ENCODE peak calls at places on chromosomes 12 and 14, in five cellular contexts. U is AG04449; N is NCI-H2081; M is amniotic epithelial cell; S is CD4-positive, alpha-beta memory T cell. C is an unnamed sample.

GRCh38 chr14:58815781-58816297 is 178.1 kb downstream of the DACT1 start:
- DNase-seq in U (no peak), N (peak; percentile 63), M (no peak), S (no peak), C (no peak)

GRCh38 chr14:50529288-50530179 is 2.8 kb downstream of the MAP4K5 start:
- DNase-seq in U (no peak), N (no peak), M (no peak), S (no peak), C (no peak)

GRCh38 chr14:72554994-72555608 is 338.8 kb downstream of the DPF3 start:
- DNase-seq in U (no peak), N (no peak), M (no peak), S (no peak), C (no peak)

GRCh38 chr14:103194256-103195045 is 71.2 kb downstream of the TNFAIP2 start:
- DNase-seq in U (no peak), N (no peak), M (peak; percentile 93), S (no peak), C (no peak)

GRCh38 chr12:26062006-26062405 is 62.8 kb downstream of the BHLHE41 start:
- DNase-seq in U (no peak), N (no peak), M (no peak), S (no peak), C (no peak)

GRCh38 chr14:45135181-45135580 is 549 bp upstream of the FANCM start:
- DNase-seq in U (no peak), N (no peak), M (peak; percentile 43), S (no peak), C (no peak)

GRCh38 chr12:13798162-13798561 is 183.2 kb downstream of the GRIN2B start:
- DNase-seq in U (no peak), N (no peak), M (no peak), S (no peak), C (no peak)

GRCh38 chr12:18864900-18865561 is 127.1 kb downstream of the CAPZA3 start:
- DNase-seq in U (no peak), N (no peak), M (peak; percentile 54), S (no peak), C (no peak)

GRCh38 chr14:102986810-102987579 is 64.5 kb downstream of the AMN start:
- DNase-seq in U (no peak), N (no peak), M (peak; percentile 42), S (no peak), C (no peak)

GRCh38 chr12:21434704-21435103 is 2.8 kb upstream of the PYROXD1 start:
- DNase-seq in U (no peak), N (no peak), M (no peak), S (no peak), C (no peak)

GRCh38 chr12:47717046-47717442 is 8.2 kb downstream of the ENDOU start:
- DNase-seq in U (no peak), N (no peak), M (no peak), S (no peak), C (no peak)

GRCh38 chr14:93268406-93268805 is 61.4 kb downstream of the UBR7 start:
- DNase-seq in U (no peak), N (no peak), M (no peak), S (no peak), C (no peak)

GRCh38 chr14:22184157-22185025 is 404.6 kb downstream of the DAD1 start:
- DNase-seq in U (no peak), N (no peak), M (peak; percentile 9), S (no peak), C (no peak)

GRCh38 chr14:22545842-22546721 is 42.9 kb downstream of the DAD1 start:
- DNase-seq in U (no peak), N (no peak), M (peak; percentile 67), S (no peak), C (no peak)

GRCh38 chr14:61326847-61327246 is 5.5 kb downstream of the PRKCH start:
- DNase-seq in U (no peak), N (no peak), M (no peak), S (no peak), C (no peak)

GRCh38 chr14:31059152-31059924 is 33.2 kb upstream of the STRN3 start:
- DNase-seq in U (peak; percentile 44), N (no peak), M (peak; percentile 99), S (no peak), C (no peak)

GRCh38 chr14:64423987-64424386 is 35.8 kb downstream of the MTHFD1 start:
- DNase-seq in U (no peak), N (no peak), M (peak; percentile 32), S (no peak), C (no peak)

GRCh38 chr12:131056626-131057025 is 102.9 kb downstream of the ADGRD1 start:
- DNase-seq in U (no peak), N (no peak), M (no peak), S (no peak), C (no peak)

GRCh38 chr14:92863281-92863680 is 59.7 kb upstream of the CHGA start:
- DNase-seq in U (no peak), N (peak; percentile 89), M (no peak), S (no peak), C (no peak)

GRCh38 chr12:109459247-109459646 is 17.9 kb downstream of the KCTD10 start:
- DNase-seq in U (no peak), N (no peak), M (peak; percentile 57), S (no peak), C (no peak)

C was measured in effector CD8-positive, alpha-beta T cell.